ENCODE peak calls at places on chromosomes 7 and 10, in five cellular contexts. One of them, this sample, is unnamed. For H3K9me2 and H3K36me3, the result is how much of the 10 kb centered on the place peaks cover.

GRCh38 chr7:112770051-112770450 is 20.1 kb downstream of the TMEM168 start:
- DNase-seq in GM23338: no peak
- DNase-seq in HCT116: no peak
- DNase-seq in GM23248: no peak
- DNase-seq in MM.1S: no peak
- DNase-seq in this sample: peak

GRCh38 chr7:141242568-141242967 is 168.7 kb downstream of the TMEM178B start:
- DNase-seq in GM23248: no peak
- DNase-seq in GM23338: no peak
- DNase-seq in MM.1S: no peak
- DNase-seq in HCT116: no peak
- DNase-seq in this sample: no peak

GRCh38 chr10:42952358-42952757 is 124.5 kb upstream of the RET start:
- DNase-seq in MM.1S: no peak
- DNase-seq in HCT116: peak
- DNase-seq in GM23338: peak
- DNase-seq in GM23248: peak
- DNase-seq in this sample: peak

GRCh38 chr7:98995523-98996161 is 117.3 kb downstream of the TRRAP start:
- DNase-seq in GM23338: no peak
- DNase-seq in HCT116: no peak
- DNase-seq in MM.1S: no peak
- DNase-seq in GM23248: no peak
- DNase-seq in this sample: no peak

GRCh38 chr7:97270280-97270679 is 152.8 kb downstream of the SDHAF3 start:
- DNase-seq in HCT116: no peak
- DNase-seq in MM.1S: no peak
- DNase-seq in GM23248: no peak
- DNase-seq in GM23338: no peak
- DNase-seq in this sample: no peak

GRCh38 chr7:130996205-130996840 is 262.3 kb upstream of the KLF14 start:
- DNase-seq in GM23338: no peak
- DNase-seq in HCT116: no peak
- DNase-seq in MM.1S: no peak
- DNase-seq in GM23248: no peak
- DNase-seq in this sample: peak

GRCh38 chr10:23523251-23523650 is 84.4 kb downstream of the OTUD1 start:
- DNase-seq in GM23248: no peak
- DNase-seq in MM.1S: no peak
- DNase-seq in HCT116: no peak
- DNase-seq in GM23338: no peak
- DNase-seq in this sample: no peak

GRCh38 chr7:24075426-24075810 is 208.6 kb upstream of the NPY start:
- DNase-seq in MM.1S: no peak
- DNase-seq in HCT116: no peak
- DNase-seq in GM23338: no peak
- DNase-seq in GM23248: no peak
- DNase-seq in this sample: peak

GRCh38 chr7:46432666-46433065 is 511.6 kb upstream of the IGFBP3 start:
- DNase-seq in MM.1S: no peak
- DNase-seq in GM23248: peak
- DNase-seq in HCT116: no peak
- DNase-seq in GM23338: no peak
- DNase-seq in this sample: peak

GRCh38 chr7:34039033-34039432 is 133.7 kb downstream of the BMPER start:
- DNase-seq in HCT116: no peak
- DNase-seq in MM.1S: no peak
- DNase-seq in GM23338: no peak
- DNase-seq in GM23248: peak
- DNase-seq in this sample: no peak

GRCh38 chr10:52746169-52746568 is 26.4 kb downstream of the MBL2 start:
- DNase-seq in HCT116: no peak
- DNase-seq in GM23248: no peak
- DNase-seq in MM.1S: no peak
- DNase-seq in GM23338: no peak
- DNase-seq in this sample: no peak

GRCh38 chr7:7977774-7978173 is 9.2 kb downstream of the GLCCI1 start:
- DNase-seq in GM23338: no peak
- DNase-seq in MM.1S: no peak
- DNase-seq in HCT116: no peak
- DNase-seq in GM23248: no peak
- DNase-seq in this sample: no peak

GRCh38 chr7:49596701-49597491 is 176.5 kb upstream of the VWC2 start:
- DNase-seq in GM23248: no peak
- DNase-seq in HCT116: no peak
- DNase-seq in MM.1S: no peak
- DNase-seq in GM23338: no peak
- DNase-seq in this sample: no peak

GRCh38 chr7:40455485-40455884 is 320.7 kb downstream of the SUGCT start:
- DNase-seq in GM23248: peak
- DNase-seq in HCT116: no peak
- DNase-seq in GM23338: no peak
- DNase-seq in MM.1S: no peak
- DNase-seq in this sample: no peak

GRCh38 chr7:17530741-17531417 is 232.4 kb downstream of the AHR start:
- DNase-seq in GM23248: no peak
- DNase-seq in GM23338: peak
- DNase-seq in MM.1S: peak
- DNase-seq in HCT116: peak
- DNase-seq in this sample: peak

GRCh38 chr10:120005408-120006280 is 113.1 kb downstream of the SEC23IP start:
- DNase-seq in HCT116: no peak
- DNase-seq in GM23338: peak
- DNase-seq in MM.1S: no peak
- DNase-seq in GM23248: peak
- DNase-seq in this sample: no peak

GRCh38 chr10:91672021-91672608 is 39.2 kb upstream of the PPP1R3C start:
- DNase-seq in GM23248: peak
- DNase-seq in HCT116: no peak
- DNase-seq in GM23338: peak
- DNase-seq in MM.1S: no peak
- DNase-seq in this sample: peak

GRCh38 chr10:100562806-100563293 is 27.1 kb downstream of the HIF1AN start:
- DNase-seq in GM23338: peak
- DNase-seq in MM.1S: no peak
- DNase-seq in HCT116: no peak
- DNase-seq in GM23248: peak
- DNase-seq in this sample: no peak

GRCh38 chr7:157271991-157272324 is 64.8 kb upstream of the DNAJB6 start:
- DNase-seq in MM.1S: no peak
- DNase-seq in GM23338: no peak
- DNase-seq in HCT116: no peak
- DNase-seq in GM23248: peak
- DNase-seq in this sample: peak

GRCh38 chr7:74092321-74092963 is 8.8 kb downstream of the LIMK1 start:
- DNase-seq in GM23338: peak
- DNase-seq in MM.1S: no peak
- DNase-seq in GM23248: no peak
- DNase-seq in HCT116: no peak
- DNase-seq in this sample: no peak

GRCh38 chr10:95277201-95277570 is 13.6 kb downstream of the PDLIM1 start:
- DNase-seq in MM.1S: no peak
- DNase-seq in GM23248: no peak
- DNase-seq in HCT116: no peak
- DNase-seq in GM23338: no peak
- DNase-seq in this sample: no peak

GRCh38 chr7:42493436-42494198 is 256.6 kb upstream of the GLI3 start:
- DNase-seq in GM23248: peak
- DNase-seq in HCT116: no peak
- DNase-seq in MM.1S: no peak
- DNase-seq in GM23338: peak
- DNase-seq in this sample: peak

GRCh38 chr10:78479467-78479866 is 445.8 kb downstream of the RPS24 start:
- DNase-seq in GM23248: no peak
- DNase-seq in HCT116: no peak
- DNase-seq in MM.1S: no peak
- DNase-seq in GM23338: no peak
- DNase-seq in this sample: no peak

DNA sequence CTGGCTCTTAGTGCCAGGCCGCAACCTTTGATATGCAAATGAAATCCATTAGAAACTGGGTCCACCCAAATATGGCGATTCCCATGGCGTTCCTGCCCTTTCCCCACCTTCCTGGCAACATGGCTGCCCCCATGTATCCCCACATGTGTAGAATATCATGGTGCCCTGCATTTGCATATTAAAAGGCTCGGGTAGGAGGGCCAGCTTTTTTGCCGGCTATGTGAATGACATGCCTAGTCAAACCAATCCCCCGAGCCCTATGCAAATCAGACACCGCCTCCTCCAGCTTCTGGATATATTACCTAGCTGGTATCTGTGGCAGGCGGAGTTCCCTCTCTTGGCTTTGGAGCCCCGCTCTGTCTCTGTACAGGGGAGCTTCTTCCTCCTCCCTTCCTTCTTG is 18.3 kb downstream of the MMS19 start:
- DNase-seq in GM23338: peak
- DNase-seq in GM23248: no peak
- DNase-seq in HCT116: no peak
- DNase-seq in MM.1S: no peak
- DNase-seq in this sample: no peak
- H3K4me3 ChIP-seq in GM23338: no peak
- H3K4me3 ChIP-seq in GM23248: no peak
- H3K4me3 ChIP-seq in HCT116: no peak
- H3K4me3 ChIP-seq in MM.1S: no peak
- H3K4me3 ChIP-seq in this sample: no peak

DNA sequence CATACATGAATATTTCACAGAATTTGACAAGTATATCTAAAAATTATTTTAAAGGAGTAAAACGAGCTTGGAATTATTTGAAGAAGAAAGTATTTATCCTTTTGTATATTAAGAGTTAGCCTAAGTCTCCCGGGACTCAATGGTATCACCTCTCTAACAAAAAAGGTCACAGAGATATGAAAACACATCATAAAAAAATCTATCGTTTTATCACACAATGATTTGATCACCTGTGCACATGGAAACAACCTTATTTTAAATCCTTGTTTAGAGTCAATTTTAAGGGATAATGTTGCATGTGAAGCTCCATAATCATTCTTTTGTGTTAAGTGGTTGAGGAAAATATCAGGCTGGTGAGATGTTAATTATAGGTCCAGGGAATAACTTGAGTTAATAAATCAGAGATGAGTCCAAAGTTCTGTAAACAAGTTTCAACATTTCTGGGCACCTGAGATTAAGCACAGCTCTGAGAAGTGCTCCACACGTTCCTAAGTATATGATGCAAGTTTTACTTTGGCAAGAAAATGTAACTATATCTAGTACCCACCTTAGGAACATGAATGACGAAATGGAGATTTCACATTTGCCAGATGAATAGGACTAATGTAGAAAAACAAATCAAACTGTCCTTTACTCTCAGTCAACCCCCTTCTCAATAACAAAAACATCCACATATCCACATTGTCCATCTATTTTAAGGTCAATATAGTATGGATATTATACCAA is 148.5 kb upstream of the AKR1E2 start:
- DNase-seq in HCT116: no peak
- DNase-seq in GM23248: peak
- DNase-seq in GM23338: no peak
- DNase-seq in MM.1S: no peak
- DNase-seq in this sample: peak
- H3K9me2 ChIP-seq in HCT116: under half
- H3K9me2 ChIP-seq in GM23248: under half
- H3K9me2 ChIP-seq in GM23338: under half
- H3K9me2 ChIP-seq in MM.1S: under half
- H3K9me2 ChIP-seq in this sample: under half

DNA sequence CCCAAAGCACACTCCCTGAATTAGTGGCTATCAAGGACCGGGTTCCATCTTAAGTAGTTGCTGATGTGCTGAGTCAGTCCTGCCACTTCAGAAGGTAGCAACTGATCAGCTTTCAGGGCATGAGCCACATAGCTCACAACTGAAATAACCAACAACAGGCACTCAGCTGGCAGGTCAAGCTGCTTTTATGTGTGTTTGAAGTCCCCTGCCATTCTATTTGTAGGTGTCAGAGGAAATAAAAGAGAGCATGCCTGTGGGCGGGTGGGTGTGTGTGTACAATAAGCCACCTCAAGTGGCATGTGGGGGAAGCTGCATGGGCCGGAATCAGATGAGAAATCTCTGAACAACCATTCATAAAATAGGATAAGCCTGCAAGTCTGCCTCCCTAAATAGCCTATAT is 114.3 kb upstream of the YAE1 start:
- DNase-seq in MM.1S: no peak
- DNase-seq in HCT116: no peak
- DNase-seq in GM23338: no peak
- DNase-seq in GM23248: no peak
- DNase-seq in this sample: no peak
- H3K36me3 ChIP-seq in MM.1S: under half
- H3K36me3 ChIP-seq in HCT116: under half
- H3K36me3 ChIP-seq in GM23338: under half
- H3K36me3 ChIP-seq in GM23248: under half
- H3K36me3 ChIP-seq in this sample: under half

GRCh38 chr7:37018954-37019353 is 294.7 kb upstream of the AOAH start:
- DNase-seq in GM23338: no peak
- DNase-seq in GM23248: no peak
- DNase-seq in MM.1S: no peak
- DNase-seq in HCT116: no peak
- DNase-seq in this sample: no peak
- H3K4me3 ChIP-seq in GM23338: no peak
- H3K4me3 ChIP-seq in GM23248: no peak
- H3K4me3 ChIP-seq in MM.1S: no peak
- H3K4me3 ChIP-seq in HCT116: no peak
- H3K4me3 ChIP-seq in this sample: no peak

GRCh38 chr10:1532636-1533035 is 204.7 kb downstream of the ADARB2 start:
- DNase-seq in GM23338: no peak
- DNase-seq in HCT116: no peak
- DNase-seq in GM23248: no peak
- DNase-seq in MM.1S: no peak
- DNase-seq in this sample: no peak
- H3K9me2 ChIP-seq in GM23338: under half
- H3K9me2 ChIP-seq in HCT116: under half
- H3K9me2 ChIP-seq in GM23248: under half
- H3K9me2 ChIP-seq in MM.1S: under half
- H3K9me2 ChIP-seq in this sample: under half

GRCh38 chr7:104137511-104137910 is 70.3 kb downstream of the ORC5 start:
- DNase-seq in MM.1S: no peak
- DNase-seq in HCT116: no peak
- DNase-seq in GM23248: no peak
- DNase-seq in GM23338: no peak
- DNase-seq in this sample: no peak
- H3K36me3 ChIP-seq in MM.1S: under half
- H3K36me3 ChIP-seq in HCT116: under half
- H3K36me3 ChIP-seq in GM23248: under half
- H3K36me3 ChIP-seq in GM23338: under half
- H3K36me3 ChIP-seq in this sample: under half

This sample was measured in PC-3.